ENCODE peak calls at places on chromosomes 12 and 14, in six cellular contexts. T, K, J, L, I and D are unnamed samples. For H3K36me3, the result is how much of the 10 kb centered on the place peaks cover.

GRCh38 chr14:58071341-58071740 is 80.7 kb downstream of the ARMH4 start:
- DNase-seq in T (no peak), J (no peak), I (no peak), K (no peak), L (no peak), D (no peak)

GRCh38 chr14:69682607-69683263 is 71.3 kb downstream of the SUSD6 start:
- DNase-seq in J (peak), T (no peak), K (no peak), I (no peak), L (no peak), D (no peak)

GRCh38 chr12:130026608-130027176 is 122.9 kb upstream of the TMEM132D start:
- DNase-seq in K (no peak), T (peak), L (no peak), I (peak), J (peak), D (peak)

GRCh38 chr12:41981758-41982157 is 162.9 kb downstream of the GXYLT1 start:
- DNase-seq in T (no peak), K (no peak), L (no peak), J (no peak), I (peak), D (no peak)

GRCh38 chr14:24332094-24332983 is 2.5 kb downstream of the ADCY4 start:
- DNase-seq in I (peak), K (peak), T (peak), L (peak), J (peak), D (peak)

GRCh38 chr12:117142094-117142493 is 42.9 kb upstream of the TESC start:
- DNase-seq in J (no peak), L (no peak), I (no peak), T (no peak), K (no peak), D (no peak)

GRCh38 chr14:90624228-90624627 is 192.0 kb downstream of the TTC7B start:
- DNase-seq in K (peak), I (peak), J (no peak), L (no peak), T (no peak), D (no peak)

GRCh38 chr14:71720978-71721624 is 211.1 kb upstream of the RGS6 start:
- DNase-seq in L (no peak), T (peak), K (no peak), I (peak), J (no peak), D (peak)

GRCh38 chr12:4203772-4204376 is 69.7 kb upstream of the CCND2 start:
- DNase-seq in J (no peak), T (no peak), I (no peak), K (no peak), L (no peak), D (no peak)

GRCh38 chr12:74945771-74946198 is 263.9 kb downstream of the KCNC2 start:
- DNase-seq in K (no peak), I (peak), L (no peak), T (no peak), J (no peak), D (no peak)

GRCh38 chr14:36402867-36403266 is 82.4 kb upstream of the MBIP start:
- DNase-seq in L (no peak), K (no peak), T (no peak), J (no peak), I (no peak), D (no peak)

GRCh38 chr12:121568503-121568902 is 12.3 kb downstream of the KDM2B start:
- DNase-seq in J (no peak), L (no peak), T (no peak), I (no peak), K (no peak), D (no peak)
- TF ChIP-seq CTCF in J (no peak), L (no peak), T (no peak), I (no peak), K (no peak), D (no peak)

GRCh38 chr12:38370311-38370710 is 53.7 kb downstream of the ALG10B start:
- DNase-seq in K (no peak), T (no peak), L (no peak), J (no peak), I (peak), D (no peak)
- H3K36me3 ChIP-seq in K (under half), T (under half), L (under half), J (under half), I (under half), D (under half)

GRCh38 chr14:65414961-65415589 is 2.5 kb downstream of the FUT8 start:
- DNase-seq in L (no peak), K (no peak), I (peak), J (peak), T (peak), D (no peak)
- H3K4me3 ChIP-seq in L (no peak), K (no peak), I (peak), J (peak), T (peak), D (no peak)

DNA sequence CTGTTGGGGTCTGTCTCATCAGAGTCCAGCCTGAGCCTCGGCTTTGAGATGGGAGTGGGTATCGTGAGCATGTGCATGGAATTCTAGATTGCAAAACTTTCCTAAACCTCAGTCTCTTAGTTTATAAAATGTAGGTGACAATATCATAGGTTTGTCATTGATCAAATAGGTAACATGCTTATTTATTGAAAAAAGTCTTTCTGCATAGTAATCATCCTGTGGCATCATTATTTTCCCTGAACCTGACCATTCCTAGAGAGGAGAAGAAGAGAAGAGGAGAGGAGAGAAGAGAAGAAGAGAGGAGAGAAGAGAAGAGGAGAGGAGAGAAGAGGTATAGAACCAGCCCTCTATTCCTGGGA is 4.1 kb downstream of the SMIM41 start:
- DNase-seq in L (no peak), I (no peak), T (no peak), J (no peak), K (no peak), D (no peak)
- TF ChIP-seq CTCF in L (no peak), I (peak), T (no peak), J (no peak), K (peak), D (no peak)

GRCh38 chr12:6229823-6230222 is 29.6 kb downstream of the CD9 start:
- DNase-seq in K (peak), J (no peak), I (peak), L (peak), T (peak), D (peak)
- H3K36me3 ChIP-seq in K (under half), J (under half), I (under half), L (under half), T (under half), D (under half)

DNA sequence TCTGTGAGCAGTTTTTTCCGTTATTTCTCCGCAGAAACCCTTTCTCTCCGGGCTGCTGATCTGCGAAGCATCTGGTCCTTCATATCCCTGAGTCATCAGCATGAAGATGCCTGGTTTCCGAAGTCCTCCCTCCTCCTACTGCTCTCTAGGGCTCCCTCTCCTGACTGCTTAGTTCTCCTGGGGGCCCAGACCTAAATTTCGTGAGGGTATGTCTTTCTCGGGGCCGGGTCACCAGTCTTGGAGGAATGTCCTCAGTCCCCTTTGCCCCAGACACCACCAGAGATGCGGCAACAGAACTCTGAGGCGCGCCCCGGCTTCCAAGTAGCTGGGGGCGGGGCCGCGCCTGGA is 622 bp upstream of the BICDL1 start:
- DNase-seq in I (no peak), L (no peak), T (peak), J (no peak), K (no peak), D (no peak)
- H3K4me3 ChIP-seq in I (peak), L (peak), T (peak), J (peak), K (peak), D (peak)

GRCh38 chr14:91649930-91650329 is 82.0 kb downstream of the CATSPERB start:
- DNase-seq in T (peak), J (peak), I (peak), L (peak), K (no peak), D (peak)
- TF ChIP-seq CTCF in T (peak), J (peak), I (peak), L (peak), K (peak), D (peak)

GRCh38 chr12:55940065-55940732 is 9.2 kb downstream of the DGKA start:
- DNase-seq in L (peak), K (peak), I (peak), T (peak), J (peak), D (peak)
- H3K36me3 ChIP-seq in L (under half), K (under half), I (under half), T (under half), J (under half), D (under half)

GRCh38 chr12:124451016-124451415 is 116.4 kb downstream of the NCOR2 start:
- DNase-seq in J (no peak), I (no peak), L (no peak), T (no peak), K (no peak), D (no peak)

GRCh38 chr12:124454352-124454725 is 113.1 kb downstream of the NCOR2 start:
- DNase-seq in T (no peak), K (no peak), I (no peak), L (no peak), J (no peak), D (no peak)

GRCh38 chr12:124453419-124454351 is 113.7 kb downstream of the NCOR2 start:
- DNase-seq in K (peak), T (peak), I (peak), L (peak), J (peak), D (peak)

GRCh38 chr12:124451637-124452243 is 115.7 kb downstream of the NCOR2 start:
- DNase-seq in T (no peak), K (no peak), J (no peak), I (no peak), L (no peak), D (no peak)

DNA sequence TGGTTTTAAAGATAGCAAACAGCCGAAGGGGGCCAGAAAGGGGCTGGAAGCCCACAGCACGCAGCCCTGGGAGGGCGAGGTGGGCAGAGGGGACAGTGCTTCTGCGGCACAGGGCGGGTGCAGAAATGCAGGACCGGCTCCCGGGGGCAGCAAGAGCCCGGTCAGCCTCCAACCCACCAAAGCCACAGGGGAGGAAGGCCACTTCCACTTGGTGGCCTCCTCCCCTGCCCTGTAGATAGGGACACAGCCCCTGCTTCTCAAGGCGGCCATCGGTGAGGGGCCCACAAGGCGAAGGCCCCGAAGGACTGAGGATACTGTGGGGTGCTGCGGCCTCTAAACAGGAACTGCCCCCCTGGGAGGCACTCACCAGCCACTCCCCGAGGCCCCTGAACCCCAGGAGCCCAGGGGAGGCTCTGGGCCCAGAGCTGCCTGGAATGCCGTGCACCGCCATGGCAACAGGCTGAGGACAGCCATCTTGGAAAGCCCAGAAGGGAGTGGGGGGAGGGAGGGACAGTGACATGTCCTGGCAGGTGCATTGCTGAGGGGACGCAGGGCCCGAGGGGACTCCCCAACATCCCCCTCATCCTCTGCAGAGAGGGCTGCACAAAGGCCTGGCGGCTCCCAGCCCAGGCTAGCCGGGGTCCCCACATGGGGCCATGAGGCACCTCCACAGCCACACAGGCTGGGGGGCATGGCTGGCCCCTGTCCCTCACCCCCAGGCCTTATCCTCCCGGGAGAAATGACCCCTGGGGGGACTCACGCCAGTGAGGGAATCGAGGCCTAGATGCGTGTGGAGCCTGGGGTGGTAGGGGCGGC is 114.6 kb downstream of the NCOR2 start:
- DNase-seq in T (no peak), J (no peak), K (no peak), I (no peak), L (no peak), D (no peak)
- H3K4me3 ChIP-seq in T (no peak), J (peak), K (peak), I (peak), L (no peak), D (no peak)

DNA sequence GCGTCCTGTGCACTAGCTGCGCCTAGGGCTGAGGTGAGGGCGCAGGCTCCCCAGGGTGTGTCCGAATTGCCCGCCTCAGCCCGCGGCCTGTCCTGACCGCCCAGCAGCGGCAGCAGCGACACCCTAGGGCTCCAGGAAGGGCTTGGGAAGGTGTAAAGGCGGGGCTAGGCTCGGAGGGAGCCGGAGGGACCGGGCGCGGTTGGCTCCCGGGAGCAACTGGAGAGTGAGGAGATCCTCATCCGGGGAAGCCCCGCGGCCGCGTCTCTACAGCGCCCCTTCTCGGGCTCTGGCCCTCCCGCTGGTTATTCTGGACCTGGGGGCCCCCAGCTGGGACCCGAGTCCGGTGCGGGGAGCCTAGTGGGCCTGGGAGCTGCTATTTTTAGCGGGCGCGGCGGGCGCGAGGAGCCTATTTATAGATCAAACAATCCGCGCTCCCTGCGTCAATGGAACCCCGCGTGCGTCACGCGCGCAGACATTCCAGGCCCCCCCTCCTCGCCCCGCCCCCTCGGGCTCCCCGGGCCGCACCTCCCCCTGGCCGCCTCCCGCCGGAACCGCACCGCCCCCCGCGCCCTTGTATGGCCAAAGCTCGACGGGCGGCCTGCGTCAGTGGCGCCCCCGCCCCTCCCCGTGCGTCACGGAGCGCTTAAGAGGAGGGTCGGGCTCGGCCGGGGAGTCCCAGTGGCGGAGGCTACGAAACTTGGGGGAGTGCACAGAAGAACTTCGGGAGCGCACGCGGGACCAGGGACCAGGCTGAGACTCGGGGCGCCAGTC is at the start of gene NR4A1:
- DNase-seq in J (peak), L (peak), T (peak), I (peak), K (peak), D (peak)
- TF ChIP-seq CTCF in J (peak), L (no peak), T (peak), I (peak), K (peak), D (no peak)